ENCODE peak calls at places on chromosomes 1 and 21, in seven cellular contexts. J is bronchial epithelial cell, A is brain microvascular endothelial cell, O is neural crest cell, F is GM23338, C is HepG2, Z is IMR-90. L is an unnamed sample.
A peak's percentile ranks its signal among the peaks of the same experiment; 100 is the strongest.

GRCh38 chr1:44289530-44289929 is 65.5 kb downstream of the ERI3 start:
- DNase-seq in J (no peak), A (no peak), O (no peak), F (peak; percentile 18), C (no peak), Z (no peak), L (no peak)

GRCh38 chr1:22709891-22710687 is 550 bp upstream of the EPHB2 start:
- DNase-seq in J (peak; percentile 7), A (peak; percentile 57), O (peak; percentile 67), F (peak; percentile 78), C (no peak), Z (peak; percentile 64), L (peak; percentile 86)

GRCh38 chr1:7783178-7783711 is 846 bp upstream of the PER3 start:
- DNase-seq in J (no peak), A (peak; percentile 4), O (peak; percentile 54), F (peak; percentile 83), C (peak; percentile 49), Z (peak; percentile 24), L (peak; percentile 62)

GRCh38 chr1:236576004-236576403 is 28.3 kb downstream of the HEATR1 start:
- DNase-seq in J (peak; percentile 9), A (peak; percentile 12), O (no peak), F (no peak), C (no peak), Z (peak; percentile 65), L (peak; percentile 45)

GRCh38 chr1:102758418-102758817 is 349.9 kb downstream of the COL11A1 start:
- DNase-seq in J (no peak), A (no peak), O (no peak), F (no peak), C (no peak), Z (no peak), L (no peak)

GRCh38 chr1:55257958-55258357 is 42.8 kb upstream of the USP24 start:
- DNase-seq in J (no peak), A (peak; percentile 38), O (no peak), F (no peak), C (no peak), Z (peak; percentile 35), L (no peak)

GRCh38 chr1:3658231-3658615 is 5.9 kb downstream of the TP73 start:
- DNase-seq in J (no peak), A (no peak), O (no peak), F (no peak), C (no peak), Z (no peak), L (no peak)

GRCh38 chr21:38853421-38853919 is 47.7 kb downstream of the ETS2 start:
- DNase-seq in J (peak; percentile 97), A (peak; percentile 95), O (no peak), F (no peak), C (peak; percentile 30), Z (peak; percentile 96), L (peak; percentile 31)

GRCh38 chr1:11761988-11762406 is at the start of gene C1orf167:
- DNase-seq in J (no peak), A (no peak), O (peak; percentile 29), F (peak; percentile 79), C (no peak), Z (no peak), L (no peak)

DNA sequence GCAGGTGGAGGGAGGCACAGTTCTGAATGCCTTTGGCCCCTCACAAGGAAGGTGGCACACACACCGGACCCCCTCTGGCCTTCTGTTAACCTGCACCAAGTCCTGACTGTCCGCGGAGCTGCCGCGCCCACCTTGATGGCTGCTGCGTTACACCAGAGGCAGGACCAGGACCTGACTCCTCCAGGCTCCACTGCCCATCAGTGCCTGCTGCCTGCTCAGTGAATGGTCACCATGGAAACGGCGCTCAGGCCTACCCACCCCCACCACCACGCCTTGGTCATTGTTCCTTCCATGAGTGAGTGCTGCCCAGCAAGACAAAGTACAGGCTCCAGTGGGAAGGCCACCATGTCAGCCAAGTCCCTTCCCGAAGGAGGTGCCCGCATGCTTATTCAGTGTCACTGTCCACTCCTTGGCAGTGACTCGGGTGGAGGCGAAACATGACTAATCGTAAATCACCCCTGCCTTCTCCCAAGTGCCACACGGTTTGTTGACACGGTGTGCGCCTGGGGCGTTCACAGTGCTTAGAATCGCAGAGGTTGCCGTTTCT is 57.3 kb downstream of the SLC37A1 start:
- DNase-seq in J (no peak), A (no peak), O (peak; percentile 54), F (peak; percentile 36), C (no peak), Z (no peak), L (no peak)
- TF ChIP-seq CTCF in J (no peak), A (no peak), O (no peak), F (no peak), C (no peak), Z (no peak), L (no peak)

GRCh38 chr1:18920931-18921330 is 18.6 kb upstream of the ALDH4A1 start:
- DNase-seq in J (no peak), A (no peak), O (no peak), F (no peak), C (no peak), Z (no peak), L (no peak)

GRCh38 chr1:18922319-18922726 is 20.0 kb upstream of the ALDH4A1 start:
- DNase-seq in J (peak; percentile 63), A (peak; percentile 78), O (no peak), F (no peak), C (peak; percentile 45), Z (peak; percentile 85), L (peak; percentile 93)

GRCh38 chr1:18922848-18923475 is 20.6 kb upstream of the ALDH4A1 start:
- DNase-seq in J (peak; percentile 74), A (no peak), O (no peak), F (no peak), C (no peak), Z (no peak), L (no peak)

GRCh38 chr1:18919949-18920348 is 17.6 kb upstream of the ALDH4A1 start:
- DNase-seq in J (no peak), A (no peak), O (no peak), F (no peak), C (no peak), Z (no peak), L (no peak)

GRCh38 chr1:18921506-18922251 is 19.3 kb upstream of the ALDH4A1 start:
- DNase-seq in J (no peak), A (no peak), O (no peak), F (no peak), C (no peak), Z (no peak), L (no peak)
- TF ChIP-seq CTCF in J (no peak), A (peak; percentile 17), O (no peak), F (no peak), C (peak; percentile 17), Z (peak; percentile 27), L (peak; percentile 7)

DNA sequence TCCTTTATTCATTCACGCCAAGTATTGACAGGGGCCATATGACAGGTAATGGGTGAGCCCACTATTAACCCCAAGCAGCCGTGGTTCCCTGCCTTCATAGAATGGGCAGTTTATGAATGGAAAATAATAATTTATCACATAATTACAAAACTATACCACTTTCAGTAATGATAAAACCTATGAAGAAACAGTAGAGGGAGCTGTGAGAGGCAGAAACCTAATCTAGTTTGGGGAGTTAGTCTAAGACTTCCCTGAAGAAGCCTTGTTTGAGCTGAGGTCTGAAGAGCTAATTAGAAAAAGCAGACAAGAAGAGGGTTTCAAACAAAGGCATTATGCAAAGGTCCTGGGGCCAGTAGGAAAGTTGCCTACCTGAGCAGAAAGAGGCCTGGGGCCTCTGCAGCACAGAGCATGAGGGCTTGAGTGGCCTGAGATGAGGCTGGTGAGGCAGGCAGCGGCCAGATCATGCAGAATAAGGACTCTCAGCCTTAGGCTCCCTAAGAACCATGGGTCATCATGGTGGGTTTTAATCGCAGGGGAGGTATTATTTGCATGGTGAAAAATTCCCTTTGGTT is 142.8 kb downstream of the ATG4C start:
- DNase-seq in J (peak; percentile 2), A (no peak), O (no peak), F (no peak), C (no peak), Z (no peak), L (peak; percentile 1)
- TF ChIP-seq CTCF in J (no peak), A (peak; percentile 28), O (no peak), F (peak; percentile 57), C (no peak), Z (peak; percentile 9), L (no peak)

GRCh38 chr1:221741971-221742554 is at the start of gene DUSP10:
- DNase-seq in J (peak; percentile 98), A (peak; percentile 100), O (peak; percentile 88), F (peak; percentile 100), C (peak; percentile 99), Z (peak; percentile 100), L (peak; percentile 100)
- TF ChIP-seq CTCF in J (no peak), A (peak; percentile 11), O (no peak), F (no peak), C (peak; percentile 29), Z (peak; percentile 8), L (no peak)

DNA sequence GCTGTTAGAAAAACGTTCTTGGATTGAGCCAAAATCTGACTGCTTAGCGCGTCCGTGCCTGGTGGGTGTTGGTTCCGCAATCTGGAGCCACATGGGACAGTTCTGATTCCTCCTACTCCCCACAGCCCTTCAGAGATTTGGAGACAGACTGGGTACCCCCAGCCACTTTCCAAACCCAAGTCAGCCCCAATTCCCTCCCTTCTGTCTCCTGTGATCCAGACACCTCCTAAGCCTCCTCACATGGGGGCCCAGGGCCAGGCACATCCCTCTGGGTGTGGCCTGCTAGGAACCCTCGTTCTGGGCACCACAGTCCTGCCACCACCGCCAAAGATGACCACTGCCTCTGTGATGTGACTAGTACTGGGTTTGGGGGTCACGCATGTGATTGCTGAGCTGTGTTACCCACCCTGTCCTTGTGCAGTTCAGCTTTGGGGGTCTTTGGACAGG is 4.8 kb downstream of the PLA2G5 start:
- DNase-seq in J (no peak), A (no peak), O (no peak), F (no peak), C (no peak), Z (no peak), L (no peak)
- TF ChIP-seq CTCF in J (no peak), A (no peak), O (no peak), F (no peak), C (no peak), Z (no peak), L (no peak)

GRCh38 chr1:226403522-226404034 is 4.3 kb downstream of the PARP1 start:
- DNase-seq in J (peak; percentile 5), A (peak; percentile 34), O (peak; percentile 29), F (peak; percentile 43), C (no peak), Z (peak; percentile 8), L (peak; percentile 14)
- TF ChIP-seq CTCF in J (no peak), A (peak; percentile 63), O (peak; percentile 53), F (peak; percentile 40), C (peak; percentile 25), Z (peak; percentile 31), L (peak; percentile 24)

DNA sequence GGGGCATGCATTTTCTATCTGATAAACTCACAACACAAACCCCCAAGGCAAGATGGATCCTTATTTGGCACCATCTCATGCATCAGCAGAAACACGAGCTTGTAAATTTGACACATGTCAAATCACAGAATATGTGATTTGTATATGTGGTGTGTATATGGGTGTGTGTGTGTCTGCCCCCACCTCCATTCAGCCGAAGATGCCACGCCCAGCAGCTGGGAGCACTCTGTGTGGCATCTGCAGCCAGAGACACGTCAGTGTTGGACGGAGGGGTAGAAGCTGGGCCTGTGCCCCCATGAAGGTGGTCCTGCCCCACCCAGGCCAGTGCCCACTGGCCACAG is 108.4 kb downstream of the CAPN8 start:
- DNase-seq in J (no peak), A (no peak), O (no peak), F (no peak), C (no peak), Z (no peak), L (no peak)
- TF ChIP-seq CTCF in J (no peak), A (no peak), O (no peak), F (peak; percentile 2), C (no peak), Z (no peak), L (no peak)

L was measured in foreskin fibroblast.